ENCODE peak calls at places on chromosomes 2 and 18, in five cellular contexts. C is naive B cell, A is cerebellar cortex, V is endothelial cell, D is AG10803. P is an unnamed sample.

GRCh38 chr18:62998443-62998842 is 283.1 kb downstream of the PHLPP1 start:
- DNase-seq in C (peak), A (no peak), V (no peak), D (no peak), P (no peak)

GRCh38 chr2:178306351-178307073 is 112.2 kb downstream of the OSBPL6 start:
- DNase-seq in C (no peak), A (peak), V (peak), D (peak), P (no peak)

GRCh38 chr2:3432067-3432466 is 52.6 kb downstream of the TRAPPC12 start:
- DNase-seq in C (no peak), A (no peak), V (no peak), D (no peak), P (no peak)

GRCh38 chr2:10900216-10901109 is 11.3 kb upstream of the KCNF1 start:
- DNase-seq in C (no peak), A (peak), V (no peak), D (no peak), P (peak)

GRCh38 chr18:40841063-40841462 is 1114.0 kb upstream of the PIK3C3 start:
- DNase-seq in C (no peak), A (no peak), V (no peak), D (no peak), P (no peak)

GRCh38 chr2:58042486-58042970 is 4.1 kb upstream of the VRK2 start:
- DNase-seq in C (no peak), A (no peak), V (no peak), D (peak), P (peak)

GRCh38 chr18:34695300-34695699 is 14.8 kb upstream of the DTNA start:
- DNase-seq in C (no peak), A (no peak), V (no peak), D (no peak), P (no peak)

GRCh38 chr18:36451454-36452251 is 154.1 kb downstream of the FHOD3 start:
- DNase-seq in C (no peak), A (no peak), V (no peak), D (no peak), P (no peak)

GRCh38 chr2:73877071-73877802 is 15.6 kb upstream of the ACTG2 start:
- DNase-seq in C (no peak), A (no peak), V (no peak), D (no peak), P (no peak)

GRCh38 chr18:76562286-76562840 is 67.3 kb upstream of the ZNF516 start:
- DNase-seq in C (no peak), A (no peak), V (no peak), D (no peak), P (no peak)

GRCh38 chr18:57122906-57123510 is 23.9 kb upstream of the BOD1L2 start:
- DNase-seq in C (no peak), A (no peak), V (no peak), D (no peak), P (no peak)

GRCh38 chr2:168378960-168379669 is 77.0 kb upstream of the CERS6 start:
- DNase-seq in C (no peak), A (no peak), V (no peak), D (no peak), P (no peak)

GRCh38 chr2:69524799-69525198 is 87.6 kb upstream of the NFU1 start:
- DNase-seq in C (no peak), A (no peak), V (no peak), D (no peak), P (no peak)

GRCh38 chr2:60555794-60556161 is 2.3 kb upstream of the BCL11A start:
- DNase-seq in C (no peak), A (no peak), V (no peak), D (no peak), P (no peak)

GRCh38 chr2:119293254-119293653 is 69.6 kb downstream of the STEAP3 start:
- DNase-seq in C (no peak), A (no peak), V (no peak), D (no peak), P (no peak)

GRCh38 chr2:119756837-119757236 is 2.9 kb upstream of the PTPN4 start:
- DNase-seq in C (no peak), A (peak), V (no peak), D (peak), P (peak)

GRCh38 chr2:3379647-3380534 is at the start of gene TRAPPC12:
- DNase-seq in C (peak), A (peak), V (peak), D (peak), P (peak)

GRCh38 chr2:209470466-209470865 is 46.6 kb downstream of the MAP2 start:
- DNase-seq in C (no peak), A (no peak), V (no peak), D (no peak), P (no peak)

GRCh38 chr2:41194235-41194634 is 742.3 kb upstream of the SLC8A1 start:
- DNase-seq in C (no peak), A (no peak), V (no peak), D (peak), P (peak)

GRCh38 chr18:58064406-58064998 is 20.5 kb downstream of the NEDD4L start:
- DNase-seq in C (no peak), A (no peak), V (no peak), D (no peak), P (no peak)

GRCh38 chr2:57549642-57550102 is 496.9 kb upstream of the VRK2 start:
- DNase-seq in C (no peak), A (no peak), V (no peak), D (no peak), P (no peak)

GRCh38 chr2:95315801-95316411 is 18.8 kb downstream of the KCNIP3 start:
- DNase-seq in C (no peak), A (no peak), V (no peak), D (peak), P (peak)

GRCh38 chr2:102806250-102806837 is 44.5 kb downstream of the TMEM182 start:
- DNase-seq in C (no peak), A (peak), V (peak), D (peak), P (peak)

GRCh38 chr2:15919716-15920444 is 20.5 kb upstream of the MYCN start:
- DNase-seq in C (no peak), A (no peak), V (no peak), D (no peak), P (no peak)

GRCh38 chr18:6022840-6023239 is 127.5 kb upstream of the TMEM200C start:
- DNase-seq in C (no peak), A (no peak), V (no peak), D (no peak), P (no peak)

GRCh38 chr2:98915751-98916358 is 20.2 kb downstream of the CRACDL start:
- DNase-seq in C (no peak), A (no peak), V (no peak), D (peak), P (peak)

GRCh38 chr2:231425811-231426703 is 30.5 kb downstream of the B3GNT7 start:
- DNase-seq in C (no peak), A (no peak), V (no peak), D (no peak), P (no peak)

GRCh38 chr2:191065785-191066184 is 51.8 kb upstream of the STAT1 start:
- DNase-seq in C (no peak), A (no peak), V (no peak), D (peak), P (no peak)

GRCh38 chr2:231111987-231112386 is 12.9 kb downstream of the HTR2B start:
- DNase-seq in C (no peak), A (no peak), V (no peak), D (peak), P (no peak)

GRCh38 chr2:241547781-241548450 is 10.6 kb upstream of the BOK start:
- DNase-seq in C (no peak), A (no peak), V (no peak), D (no peak), P (no peak)

GRCh38 chr2:62406573-62407043 is 99.4 kb downstream of the TMEM17 start:
- DNase-seq in C (no peak), A (no peak), V (no peak), D (no peak), P (peak)

GRCh38 chr2:120818441-120818920 is 82.8 kb downstream of the GLI2 start:
- DNase-seq in C (no peak), A (no peak), V (no peak), D (peak), P (no peak)

GRCh38 chr2:60007666-60008065 is 545.8 kb downstream of the BCL11A start:
- DNase-seq in C (no peak), A (no peak), V (no peak), D (no peak), P (no peak)

GRCh38 chr2:97740590-97741182 is 27.3 kb downstream of the ZAP70 start:
- DNase-seq in C (peak), A (peak), V (peak), D (no peak), P (peak)

GRCh38 chr18:3306391-3306790 is 44.5 kb downstream of the MYL12B start:
- DNase-seq in C (no peak), A (no peak), V (no peak), D (no peak), P (no peak)

GRCh38 chr18:42712065-42712464 is 403.4 kb downstream of the RIT2 start:
- DNase-seq in C (no peak), A (no peak), V (no peak), D (no peak), P (no peak)

GRCh38 chr2:229634574-229635185 is 79.7 kb downstream of the DNER start:
- DNase-seq in C (no peak), A (peak), V (no peak), D (no peak), P (no peak)

GRCh38 chr2:44713170-44713569 is 228.3 kb upstream of the SIX3 start:
- DNase-seq in C (peak), A (no peak), V (no peak), D (no peak), P (no peak)